ENCODE peak calls at places on chromosomes 12 and 14, in ten cellular contexts. W, S, B, Y, A, F, P, L, I and K are unnamed samples.

GRCh38 chr12:42090899-42091298 is 53.8 kb downstream of the GXYLT1 start:
- DNase-seq in W (no peak), S (peak; percentile 65), B (no peak), Y (no peak), A (no peak), F (peak; percentile 74), P (no peak), L (peak; percentile 72), I (no peak), K (no peak)

GRCh38 chr14:103522649-103523582 is at the start of gene CKB:
- DNase-seq in W (no peak), S (no peak), B (no peak), Y (peak; percentile 82), A (no peak), F (no peak), P (peak; percentile 73), L (peak; percentile 64), I (peak; percentile 74), K (peak; percentile 74)

GRCh38 chr14:22415633-22415959 is 173.4 kb downstream of the DAD1 start:
- DNase-seq in W (no peak), S (no peak), B (no peak), Y (no peak), A (no peak), F (no peak), P (no peak), L (no peak), I (no peak), K (no peak)

GRCh38 chr14:44168566-44168965 is 338.5 kb downstream of the FSCB start:
- DNase-seq in W (no peak), S (no peak), B (no peak), Y (no peak), A (no peak), F (no peak), P (no peak), L (no peak), I (no peak), K (no peak)

GRCh38 chr12:128747441-128747840 is 76.3 kb downstream of the SLC15A4 start:
- DNase-seq in W (no peak), S (no peak), B (no peak), Y (no peak), A (no peak), F (no peak), P (no peak), L (no peak), I (no peak), K (no peak)

GRCh38 chr14:103538291-103539055 is 9.5 kb downstream of the TRMT61A start:
- DNase-seq in W (no peak), S (no peak), B (no peak), Y (peak; percentile 60), A (no peak), F (no peak), P (no peak), L (no peak), I (no peak), K (no peak)

GRCh38 chr12:98595152-98595988 is 1.9 kb downstream of the SLC25A3 start:
- DNase-seq in W (peak; percentile 21), S (peak; percentile 51), B (no peak), Y (no peak), A (no peak), F (peak; percentile 80), P (no peak), L (peak; percentile 70), I (no peak), K (no peak)

GRCh38 chr12:48201516-48201915 is 1.6 kb downstream of the OR10AD1 start:
- DNase-seq in W (no peak), S (no peak), B (no peak), Y (no peak), A (no peak), F (no peak), P (no peak), L (no peak), I (no peak), K (no peak)

GRCh38 chr14:37246427-37246829 is 48.7 kb downstream of the MIPOL1 start:
- DNase-seq in W (no peak), S (peak; percentile 35), B (no peak), Y (no peak), A (no peak), F (peak; percentile 60), P (peak; percentile 58), L (peak; percentile 17), I (no peak), K (peak; percentile 33)

GRCh38 chr14:101980700-101981099 is 16.3 kb downstream of the DYNC1H1 start:
- DNase-seq in W (no peak), S (peak; percentile 92), B (no peak), Y (peak; percentile 63), A (no peak), F (peak; percentile 98), P (no peak), L (peak; percentile 98), I (no peak), K (no peak)

GRCh38 chr12:47547077-47547476 is 158.8 kb downstream of the RPAP3 start:
- DNase-seq in W (no peak), S (peak; percentile 38), B (no peak), Y (no peak), A (peak; percentile 11), F (peak; percentile 54), P (no peak), L (peak; percentile 64), I (no peak), K (no peak)

GRCh38 chr14:28767239-28767850 is 758 bp downstream of the FOXG1 start:
- DNase-seq in W (no peak), S (no peak), B (no peak), Y (no peak), A (no peak), F (no peak), P (no peak), L (no peak), I (no peak), K (no peak)

GRCh38 chr12:11657511-11657910 is 8.0 kb downstream of the ETV6 start:
- DNase-seq in W (no peak), S (no peak), B (no peak), Y (no peak), A (no peak), F (no peak), P (no peak), L (peak; percentile 75), I (no peak), K (no peak)

GRCh38 chr14:76376001-76376404 is at the start of gene ESRRB:
- DNase-seq in W (no peak), S (no peak), B (no peak), Y (no peak), A (peak; percentile 27), F (no peak), P (no peak), L (peak; percentile 4), I (no peak), K (no peak)

GRCh38 chr14:22689186-22689585 is 45.0 kb upstream of the OR6J1 start:
- DNase-seq in W (no peak), S (peak; percentile 91), B (no peak), Y (no peak), A (no peak), F (peak; percentile 93), P (no peak), L (peak; percentile 97), I (peak; percentile 28), K (no peak)

GRCh38 chr14:64763801-64764511 is 59.7 kb downstream of the PLEKHG3 start:
- DNase-seq in W (no peak), S (no peak), B (no peak), Y (no peak), A (no peak), F (peak; percentile 41), P (no peak), L (peak; percentile 34), I (no peak), K (no peak)

GRCh38 chr14:91284146-91284790 is 39.8 kb upstream of the GPR68 start:
- DNase-seq in W (no peak), S (peak; percentile 68), B (no peak), Y (no peak), A (no peak), F (peak; percentile 67), P (no peak), L (peak; percentile 80), I (no peak), K (no peak)

GRCh38 chr12:47882796-47883546 is 21.8 kb downstream of the VDR start:
- DNase-seq in W (peak; percentile 59), S (no peak), B (no peak), Y (no peak), A (no peak), F (no peak), P (peak; percentile 67), L (peak; percentile 25), I (peak; percentile 75), K (peak; percentile 19)